ENCODE peak calls at places on chromosomes 13 and 19, in five cellular contexts. V, K, B, A and H are unnamed samples.

GRCh38 chr13:113022391-113023216 is 53.6 kb downstream of the MCF2L start:
- DNase-seq in B (no peak), V (no peak), A (no peak), K (no peak), H (no peak)

GRCh38 chr13:53200498-53201453 is 172.2 kb downstream of the OLFM4 start:
- DNase-seq in A (peak; percentile 20), V (no peak), K (no peak), B (no peak), H (peak; percentile 60)

GRCh38 chr13:59750860-59751259 is 412.9 kb downstream of the DIAPH3 start:
- DNase-seq in B (no peak), A (peak; percentile 23), V (no peak), K (peak; percentile 29), H (no peak)

GRCh38 chr19:18392936-18393335 is 4.5 kb downstream of the LRRC25 start:
- DNase-seq in B (no peak), K (no peak), A (no peak), V (no peak), H (no peak)

GRCh38 chr19:36215276-36216171 is 618 bp downstream of the ZNF146 start:
- DNase-seq in K (no peak), A (no peak), V (peak; percentile 9), B (no peak), H (no peak)

GRCh38 chr19:28535352-28535775 is 677.6 kb downstream of the UQCRFS1 start:
- DNase-seq in K (no peak), B (no peak), A (no peak), V (no peak), H (no peak)

GRCh38 chr13:35954207-35954560 is 177.0 kb downstream of the DCLK1 start:
- DNase-seq in V (no peak), B (no peak), K (no peak), A (no peak), H (no peak)

GRCh38 chr19:14031719-14032480 is at the start of gene IL27RA:
- DNase-seq in V (peak; percentile 21), B (peak; percentile 72), A (no peak), K (peak; percentile 64), H (peak; percentile 36)

GRCh38 chr19:9881720-9882119 is 46.6 kb downstream of the PIN1 start:
- DNase-seq in V (no peak), B (no peak), K (no peak), A (no peak), H (no peak)

GRCh38 chr19:19329199-19329598 is 8.6 kb downstream of the MAU2 start:
- DNase-seq in V (no peak), A (no peak), B (no peak), K (no peak), H (no peak)

GRCh38 chr19:4922530-4923378 is 13.5 kb downstream of the UHRF1 start:
- DNase-seq in B (no peak), K (no peak), V (no peak), A (no peak), H (no peak)

GRCh38 chr13:44153536-44153935 is 220.1 kb upstream of the SERP2 start:
- DNase-seq in K (no peak), V (no peak), A (no peak), B (no peak), H (no peak)

GRCh38 chr19:15238639-15239155 is 6.4 kb upstream of the EPHX3 start:
- DNase-seq in A (no peak), K (no peak), V (no peak), B (no peak), H (no peak)

GRCh38 chr13:77509221-77509620 is 26.3 kb upstream of the SCEL start:
- DNase-seq in V (no peak), K (no peak), A (no peak), B (no peak), H (no peak)

GRCh38 chr19:17001603-17002183 is 24.9 kb downstream of the CPAMD8 start:
- DNase-seq in K (no peak), A (no peak), B (no peak), V (no peak), H (no peak)

GRCh38 chr19:53958168-53958571 is 4.6 kb upstream of the CACNG8 start:
- DNase-seq in K (no peak), A (peak; percentile 38), B (no peak), V (no peak), H (no peak)

GRCh38 chr19:49145485-49146407 is 9.4 kb downstream of the HRC start:
- DNase-seq in A (peak; percentile 82), V (peak; percentile 17), K (peak; percentile 74), B (peak; percentile 64), H (peak; percentile 55)

GRCh38 chr13:94480672-94481145 is 1.2 kb upstream of the DCT start:
- DNase-seq in B (no peak), A (no peak), K (no peak), V (no peak), H (no peak)

GRCh38 chr13:53010374-53011105 is 18.1 kb upstream of the OLFM4 start:
- DNase-seq in V (peak; percentile 68), A (no peak), B (no peak), K (no peak), H (no peak)

GRCh38 chr19:14425696-14426138 is 6.6 kb upstream of the DDX39A start:
- DNase-seq in V (no peak), B (no peak), A (no peak), K (no peak), H (no peak)